ENCODE peak calls at places on chromosomes 4 and X, in ten cellular contexts. One of them, this sample, is unnamed.

GRCh38 chr4:1291996-1292702 is 2.5 kb downstream of the MAEA start:
- DNase-seq in fibroblast of lung: no peak
- DNase-seq in GM23248: no peak
- DNase-seq in mesendoderm: no peak
- DNase-seq in brain microvascular endothelial cell: no peak
- DNase-seq in CD4-positive, CD25-positive, alpha-beta regulatory T cell: no peak
- DNase-seq in breast epithelium: no peak
- DNase-seq in lung: no peak
- DNase-seq in CD8-positive, alpha-beta memory T cell: no peak
- DNase-seq in upper lobe of right lung: no peak
- DNase-seq in this sample: no peak

GRCh38 chrX:121356850-121357171 is 309.4 kb downstream of the GLUD2 start:
- DNase-seq in fibroblast of lung: no peak
- DNase-seq in GM23248: no peak
- DNase-seq in mesendoderm: no peak
- DNase-seq in brain microvascular endothelial cell: no peak
- DNase-seq in CD4-positive, CD25-positive, alpha-beta regulatory T cell: no peak
- DNase-seq in breast epithelium: no peak
- DNase-seq in lung: no peak
- DNase-seq in CD8-positive, alpha-beta memory T cell: no peak
- DNase-seq in upper lobe of right lung: no peak
- DNase-seq in this sample: no peak

GRCh38 chr4:124018383-124019317 is 622.1 kb downstream of the SPRY1 start:
- DNase-seq in fibroblast of lung: peak; percentile 62
- DNase-seq in GM23248: peak; percentile 59
- DNase-seq in mesendoderm: peak; percentile 66
- DNase-seq in brain microvascular endothelial cell: peak; percentile 18
- DNase-seq in CD4-positive, CD25-positive, alpha-beta regulatory T cell: no peak
- DNase-seq in breast epithelium: no peak
- DNase-seq in lung: peak; percentile 42
- DNase-seq in CD8-positive, alpha-beta memory T cell: no peak
- DNase-seq in upper lobe of right lung: no peak
- DNase-seq in this sample: no peak

GRCh38 chr4:149715822-149716585 is 99.6 kb downstream of the IQCM start:
- DNase-seq in fibroblast of lung: no peak
- DNase-seq in GM23248: no peak
- DNase-seq in mesendoderm: no peak
- DNase-seq in brain microvascular endothelial cell: no peak
- DNase-seq in CD4-positive, CD25-positive, alpha-beta regulatory T cell: no peak
- DNase-seq in breast epithelium: no peak
- DNase-seq in lung: no peak
- DNase-seq in CD8-positive, alpha-beta memory T cell: no peak
- DNase-seq in upper lobe of right lung: peak; percentile 56
- DNase-seq in this sample: no peak

GRCh38 chrX:106730385-106730784 is 3.9 kb downstream of the RNF128 start:
- DNase-seq in fibroblast of lung: no peak
- DNase-seq in GM23248: no peak
- DNase-seq in mesendoderm: no peak
- DNase-seq in brain microvascular endothelial cell: no peak
- DNase-seq in CD4-positive, CD25-positive, alpha-beta regulatory T cell: no peak
- DNase-seq in breast epithelium: no peak
- DNase-seq in lung: no peak
- DNase-seq in CD8-positive, alpha-beta memory T cell: no peak
- DNase-seq in upper lobe of right lung: no peak
- DNase-seq in this sample: no peak

GRCh38 chr4:82785248-82786003 is 13.2 kb downstream of the SCD5 start:
- DNase-seq in fibroblast of lung: peak; percentile 96
- DNase-seq in GM23248: peak; percentile 96
- DNase-seq in mesendoderm: peak; percentile 80
- DNase-seq in brain microvascular endothelial cell: peak; percentile 94
- DNase-seq in CD4-positive, CD25-positive, alpha-beta regulatory T cell: no peak
- DNase-seq in breast epithelium: no peak
- DNase-seq in lung: no peak
- DNase-seq in CD8-positive, alpha-beta memory T cell: no peak
- DNase-seq in upper lobe of right lung: no peak
- DNase-seq in this sample: peak; percentile 60

GRCh38 chr4:109359040-109359646 is 56.7 kb upstream of the COL25A1 start:
- DNase-seq in fibroblast of lung: peak; percentile 31
- DNase-seq in GM23248: no peak
- DNase-seq in mesendoderm: no peak
- DNase-seq in brain microvascular endothelial cell: no peak
- DNase-seq in CD4-positive, CD25-positive, alpha-beta regulatory T cell: peak; percentile 8
- DNase-seq in breast epithelium: no peak
- DNase-seq in lung: no peak
- DNase-seq in CD8-positive, alpha-beta memory T cell: peak; percentile 43
- DNase-seq in upper lobe of right lung: no peak
- DNase-seq in this sample: no peak

GRCh38 chrX:95367286-95367685 is 1317.4 kb upstream of the DIAPH2 start:
- DNase-seq in fibroblast of lung: no peak
- DNase-seq in GM23248: no peak
- DNase-seq in mesendoderm: no peak
- DNase-seq in brain microvascular endothelial cell: no peak
- DNase-seq in CD4-positive, CD25-positive, alpha-beta regulatory T cell: no peak
- DNase-seq in breast epithelium: no peak
- DNase-seq in lung: no peak
- DNase-seq in CD8-positive, alpha-beta memory T cell: no peak
- DNase-seq in upper lobe of right lung: no peak
- DNase-seq in this sample: no peak

GRCh38 chr4:121454251-121454979 is 73.6 kb upstream of the QRFPR start:
- DNase-seq in fibroblast of lung: peak; percentile 13
- DNase-seq in GM23248: no peak
- DNase-seq in mesendoderm: peak; percentile 71
- DNase-seq in brain microvascular endothelial cell: no peak
- DNase-seq in CD4-positive, CD25-positive, alpha-beta regulatory T cell: no peak
- DNase-seq in breast epithelium: no peak
- DNase-seq in lung: no peak
- DNase-seq in CD8-positive, alpha-beta memory T cell: no peak
- DNase-seq in upper lobe of right lung: no peak
- DNase-seq in this sample: no peak

GRCh38 chr4:51943221-51943620 is 76.9 kb downstream of the LRRC66 start:
- DNase-seq in fibroblast of lung: peak; percentile 65
- DNase-seq in GM23248: peak; percentile 30
- DNase-seq in mesendoderm: peak; percentile 16
- DNase-seq in brain microvascular endothelial cell: no peak
- DNase-seq in CD4-positive, CD25-positive, alpha-beta regulatory T cell: no peak
- DNase-seq in breast epithelium: no peak
- DNase-seq in lung: no peak
- DNase-seq in CD8-positive, alpha-beta memory T cell: no peak
- DNase-seq in upper lobe of right lung: no peak
- DNase-seq in this sample: no peak

GRCh38 chr4:5992171-5993062 is 25.8 kb downstream of the C4orf50 start:
- DNase-seq in fibroblast of lung: no peak
- DNase-seq in GM23248: no peak
- DNase-seq in mesendoderm: no peak
- DNase-seq in brain microvascular endothelial cell: no peak
- DNase-seq in CD4-positive, CD25-positive, alpha-beta regulatory T cell: no peak
- DNase-seq in breast epithelium: peak; percentile 35
- DNase-seq in lung: no peak
- DNase-seq in CD8-positive, alpha-beta memory T cell: no peak
- DNase-seq in upper lobe of right lung: peak; percentile 55
- DNase-seq in this sample: no peak

GRCh38 chr4:1870328-1870577 is 940 bp upstream of the NSD2 start:
- DNase-seq in fibroblast of lung: peak; percentile 80
- DNase-seq in GM23248: peak; percentile 93
- DNase-seq in mesendoderm: peak; percentile 93
- DNase-seq in brain microvascular endothelial cell: peak; percentile 52
- DNase-seq in CD4-positive, CD25-positive, alpha-beta regulatory T cell: peak; percentile 88
- DNase-seq in breast epithelium: peak; percentile 90
- DNase-seq in lung: peak; percentile 84
- DNase-seq in CD8-positive, alpha-beta memory T cell: peak; percentile 87
- DNase-seq in upper lobe of right lung: peak; percentile 96
- DNase-seq in this sample: no peak

GRCh38 chr4:5874811-5875465 is 17.9 kb downstream of the CRMP1 start:
- DNase-seq in fibroblast of lung: peak; percentile 70
- DNase-seq in GM23248: peak; percentile 66
- DNase-seq in mesendoderm: peak; percentile 87
- DNase-seq in brain microvascular endothelial cell: no peak
- DNase-seq in CD4-positive, CD25-positive, alpha-beta regulatory T cell: no peak
- DNase-seq in breast epithelium: no peak
- DNase-seq in lung: no peak
- DNase-seq in CD8-positive, alpha-beta memory T cell: no peak
- DNase-seq in upper lobe of right lung: no peak
- DNase-seq in this sample: no peak

GRCh38 chr4:140497428-140497775 is 691 bp downstream of the MGAT4D start:
- DNase-seq in fibroblast of lung: no peak
- DNase-seq in GM23248: no peak
- DNase-seq in mesendoderm: peak; percentile 41
- DNase-seq in brain microvascular endothelial cell: no peak
- DNase-seq in CD4-positive, CD25-positive, alpha-beta regulatory T cell: no peak
- DNase-seq in breast epithelium: no peak
- DNase-seq in lung: no peak
- DNase-seq in CD8-positive, alpha-beta memory T cell: no peak
- DNase-seq in upper lobe of right lung: no peak
- DNase-seq in this sample: no peak
- H3K36me3 ChIP-seq in fibroblast of lung: no peaks in the 10 kb centered on the region
- H3K36me3 ChIP-seq in GM23248: no peaks in the 10 kb centered on the region
- H3K36me3 ChIP-seq in mesendoderm: no peaks in the 10 kb centered on the region
- H3K36me3 ChIP-seq in brain microvascular endothelial cell: no peaks in the 10 kb centered on the region
- H3K36me3 ChIP-seq in CD4-positive, CD25-positive, alpha-beta regulatory T cell: no peaks in the 10 kb centered on the region
- H3K36me3 ChIP-seq in breast epithelium: no peaks in the 10 kb centered on the region
- H3K36me3 ChIP-seq in lung: no peaks in the 10 kb centered on the region
- H3K36me3 ChIP-seq in CD8-positive, alpha-beta memory T cell: no peaks in the 10 kb centered on the region
- H3K36me3 ChIP-seq in upper lobe of right lung: no peaks in the 10 kb centered on the region
- H3K36me3 ChIP-seq in this sample: no peaks in the 10 kb centered on the region

DNA sequence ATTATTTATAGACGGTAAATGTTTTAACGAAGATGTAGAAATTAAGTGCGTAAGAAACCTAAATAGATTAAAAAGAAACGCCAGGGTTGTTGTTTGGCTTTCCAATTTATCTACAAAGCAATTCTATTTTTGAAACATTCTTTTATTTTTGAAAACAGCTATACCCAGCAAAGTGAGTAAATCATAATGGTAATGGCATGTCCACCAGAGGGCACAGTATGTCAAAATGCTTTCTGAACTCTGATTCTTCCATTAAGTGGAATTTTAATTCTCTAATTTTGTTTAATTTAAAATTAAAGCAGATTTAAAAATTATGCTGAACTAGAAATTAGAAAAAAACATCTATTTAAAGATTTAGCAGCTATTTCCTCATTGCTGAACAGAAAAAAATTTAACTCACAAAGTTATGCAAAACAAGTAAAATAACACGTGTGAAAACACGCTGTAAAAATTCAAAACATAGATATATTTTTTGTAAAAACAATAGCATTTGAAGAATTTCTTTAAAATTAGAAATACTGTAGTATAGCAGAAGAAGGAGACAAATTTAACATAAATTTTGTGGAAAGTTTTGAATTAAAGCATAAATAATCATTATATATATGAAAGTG is 26.5 kb downstream of the RASSF6 start:
- DNase-seq in fibroblast of lung: no peak
- DNase-seq in GM23248: peak; percentile 63
- DNase-seq in mesendoderm: peak; percentile 29
- DNase-seq in brain microvascular endothelial cell: peak; percentile 41
- DNase-seq in CD4-positive, CD25-positive, alpha-beta regulatory T cell: no peak
- DNase-seq in breast epithelium: no peak
- DNase-seq in lung: no peak
- DNase-seq in CD8-positive, alpha-beta memory T cell: no peak
- DNase-seq in upper lobe of right lung: no peak
- DNase-seq in this sample: no peak
- H3K36me3 ChIP-seq in fibroblast of lung: no peaks in the 10 kb centered on the region
- H3K36me3 ChIP-seq in GM23248: no peaks in the 10 kb centered on the region
- H3K36me3 ChIP-seq in mesendoderm: no peaks in the 10 kb centered on the region
- H3K36me3 ChIP-seq in brain microvascular endothelial cell: no peaks in the 10 kb centered on the region
- H3K36me3 ChIP-seq in CD4-positive, CD25-positive, alpha-beta regulatory T cell: no peaks in the 10 kb centered on the region
- H3K36me3 ChIP-seq in breast epithelium: no peaks in the 10 kb centered on the region
- H3K36me3 ChIP-seq in lung: no peaks in the 10 kb centered on the region
- H3K36me3 ChIP-seq in CD8-positive, alpha-beta memory T cell: no peaks in the 10 kb centered on the region
- H3K36me3 ChIP-seq in upper lobe of right lung: no peaks in the 10 kb centered on the region
- H3K36me3 ChIP-seq in this sample: no peaks in the 10 kb centered on the region

DNA sequence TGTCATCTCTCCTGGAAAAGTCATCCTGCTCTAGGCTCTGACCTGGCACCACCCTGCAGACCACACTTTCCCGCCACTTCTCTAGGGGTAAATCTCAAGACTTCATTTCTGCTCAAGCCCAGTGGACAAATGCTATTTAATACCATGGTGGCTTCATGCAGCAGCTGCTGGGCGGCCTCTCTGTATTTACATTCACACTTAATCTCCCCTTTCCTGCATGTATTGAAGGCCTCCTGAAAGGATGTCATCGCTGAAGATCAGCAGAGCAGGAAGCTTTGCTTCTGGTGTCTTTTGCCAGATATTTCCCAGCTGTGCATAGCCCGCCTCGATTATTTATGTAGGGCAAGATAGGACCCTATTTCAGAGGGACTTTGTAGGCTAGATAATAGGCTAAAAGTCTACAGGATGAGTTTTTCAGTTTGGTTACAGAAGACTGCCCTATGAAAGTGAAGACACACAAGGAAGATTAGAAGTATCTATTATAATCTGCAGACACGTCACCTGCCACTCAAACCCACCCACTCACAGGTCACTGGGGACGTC is 17.2 kb downstream of the PROM1 start:
- DNase-seq in fibroblast of lung: no peak
- DNase-seq in GM23248: no peak
- DNase-seq in mesendoderm: no peak
- DNase-seq in brain microvascular endothelial cell: no peak
- DNase-seq in CD4-positive, CD25-positive, alpha-beta regulatory T cell: no peak
- DNase-seq in breast epithelium: no peak
- DNase-seq in lung: no peak
- DNase-seq in CD8-positive, alpha-beta memory T cell: no peak
- DNase-seq in upper lobe of right lung: no peak
- DNase-seq in this sample: no peak
- H3K36me3 ChIP-seq in fibroblast of lung: no peaks in the 10 kb centered on the region
- H3K36me3 ChIP-seq in GM23248: no peaks in the 10 kb centered on the region
- H3K36me3 ChIP-seq in mesendoderm: no peaks in the 10 kb centered on the region
- H3K36me3 ChIP-seq in brain microvascular endothelial cell: no peaks in the 10 kb centered on the region
- H3K36me3 ChIP-seq in CD4-positive, CD25-positive, alpha-beta regulatory T cell: no peaks in the 10 kb centered on the region
- H3K36me3 ChIP-seq in breast epithelium: no peaks in the 10 kb centered on the region
- H3K36me3 ChIP-seq in lung: no peaks in the 10 kb centered on the region
- H3K36me3 ChIP-seq in CD8-positive, alpha-beta memory T cell: no peaks in the 10 kb centered on the region
- H3K36me3 ChIP-seq in upper lobe of right lung: no peaks in the 10 kb centered on the region
- H3K36me3 ChIP-seq in this sample: no peaks in the 10 kb centered on the region

GRCh38 chrX:74606799-74607198 is 7.6 kb downstream of the RLIM start:
- DNase-seq in fibroblast of lung: no peak
- DNase-seq in GM23248: peak; percentile 5
- DNase-seq in mesendoderm: no peak
- DNase-seq in brain microvascular endothelial cell: no peak
- DNase-seq in CD4-positive, CD25-positive, alpha-beta regulatory T cell: no peak
- DNase-seq in breast epithelium: no peak
- DNase-seq in lung: no peak
- DNase-seq in CD8-positive, alpha-beta memory T cell: no peak
- DNase-seq in upper lobe of right lung: no peak
- DNase-seq in this sample: no peak

GRCh38 chrX:74606342-74606741 is 8.1 kb downstream of the RLIM start:
- DNase-seq in fibroblast of lung: no peak
- DNase-seq in GM23248: no peak
- DNase-seq in mesendoderm: no peak
- DNase-seq in brain microvascular endothelial cell: no peak
- DNase-seq in CD4-positive, CD25-positive, alpha-beta regulatory T cell: no peak
- DNase-seq in breast epithelium: no peak
- DNase-seq in lung: no peak
- DNase-seq in CD8-positive, alpha-beta memory T cell: no peak
- DNase-seq in upper lobe of right lung: no peak
- DNase-seq in this sample: no peak

GRCh38 chrX:74602142-74602541 is 12.3 kb downstream of the RLIM start:
- DNase-seq in fibroblast of lung: no peak
- DNase-seq in GM23248: no peak
- DNase-seq in mesendoderm: no peak
- DNase-seq in brain microvascular endothelial cell: no peak
- DNase-seq in CD4-positive, CD25-positive, alpha-beta regulatory T cell: no peak
- DNase-seq in breast epithelium: no peak
- DNase-seq in lung: no peak
- DNase-seq in CD8-positive, alpha-beta memory T cell: no peak
- DNase-seq in upper lobe of right lung: no peak
- DNase-seq in this sample: no peak

GRCh38 chrX:74603040-74603439 is 11.4 kb downstream of the RLIM start:
- DNase-seq in fibroblast of lung: no peak
- DNase-seq in GM23248: no peak
- DNase-seq in mesendoderm: peak; percentile 7
- DNase-seq in brain microvascular endothelial cell: no peak
- DNase-seq in CD4-positive, CD25-positive, alpha-beta regulatory T cell: no peak
- DNase-seq in breast epithelium: no peak
- DNase-seq in lung: no peak
- DNase-seq in CD8-positive, alpha-beta memory T cell: no peak
- DNase-seq in upper lobe of right lung: no peak
- DNase-seq in this sample: no peak
- H3K36me3 ChIP-seq in fibroblast of lung: no peaks in the 10 kb centered on the region
- H3K36me3 ChIP-seq in GM23248: no peaks in the 10 kb centered on the region
- H3K36me3 ChIP-seq in mesendoderm: no peaks in the 10 kb centered on the region
- H3K36me3 ChIP-seq in brain microvascular endothelial cell: peaks cover 3% of the 10 kb centered on the region
- H3K36me3 ChIP-seq in CD4-positive, CD25-positive, alpha-beta regulatory T cell: peaks cover 9% of the 10 kb centered on the region
- H3K36me3 ChIP-seq in breast epithelium: no peaks in the 10 kb centered on the region
- H3K36me3 ChIP-seq in lung: peaks cover 4% of the 10 kb centered on the region
- H3K36me3 ChIP-seq in CD8-positive, alpha-beta memory T cell: no peaks in the 10 kb centered on the region
- H3K36me3 ChIP-seq in upper lobe of right lung: no peaks in the 10 kb centered on the region
- H3K36me3 ChIP-seq in this sample: no peaks in the 10 kb centered on the region

This sample was measured in kidney epithelial cell.